ENCODE peak calls at places on chromosomes 16 and 17, in seven cellular contexts. One of them, this sample, is unnamed.

GRCh38 chr16:66296591-66296990 is 69.9 kb upstream of the CDH5 start:
- DNase-seq in lung: no peak
- DNase-seq in GM06990: no peak
- DNase-seq in fibroblast of lung: no peak
- DNase-seq in kidney: peak; percentile 40
- DNase-seq in tibial artery: no peak
- DNase-seq in colonic mucosa: no peak
- DNase-seq in this sample: no peak

GRCh38 chr17:15404116-15404730 is 62.8 kb upstream of the TEKT3 start:
- DNase-seq in lung: no peak
- DNase-seq in GM06990: no peak
- DNase-seq in fibroblast of lung: peak; percentile 21
- DNase-seq in kidney: no peak
- DNase-seq in tibial artery: no peak
- DNase-seq in colonic mucosa: no peak
- DNase-seq in this sample: no peak

GRCh38 chr16:22300427-22301071 is 3.3 kb downstream of the POLR3E start:
- DNase-seq in lung: peak; percentile 42
- DNase-seq in GM06990: no peak
- DNase-seq in fibroblast of lung: peak; percentile 67
- DNase-seq in kidney: no peak
- DNase-seq in tibial artery: no peak
- DNase-seq in colonic mucosa: peak; percentile 62
- DNase-seq in this sample: peak; percentile 7

GRCh38 chr17:7631398-7632380 is 1.8 kb downstream of the SHBG start:
- DNase-seq in lung: no peak
- DNase-seq in GM06990: no peak
- DNase-seq in fibroblast of lung: no peak
- DNase-seq in kidney: no peak
- DNase-seq in tibial artery: no peak
- DNase-seq in colonic mucosa: no peak
- DNase-seq in this sample: no peak

GRCh38 chr17:59427996-59428395 is 96.5 kb downstream of the YPEL2 start:
- DNase-seq in lung: no peak
- DNase-seq in GM06990: no peak
- DNase-seq in fibroblast of lung: no peak
- DNase-seq in kidney: no peak
- DNase-seq in tibial artery: no peak
- DNase-seq in colonic mucosa: no peak
- DNase-seq in this sample: no peak

GRCh38 chr17:57551321-57552079 is 193.6 kb downstream of the CCDC182 start:
- DNase-seq in lung: no peak
- DNase-seq in GM06990: peak; percentile 79
- DNase-seq in fibroblast of lung: no peak
- DNase-seq in kidney: peak; percentile 81
- DNase-seq in tibial artery: no peak
- DNase-seq in colonic mucosa: peak; percentile 32
- DNase-seq in this sample: no peak

GRCh38 chr16:70582280-70582978 is 58.8 kb downstream of the SF3B3 start:
- DNase-seq in lung: no peak
- DNase-seq in GM06990: no peak
- DNase-seq in fibroblast of lung: no peak
- DNase-seq in kidney: no peak
- DNase-seq in tibial artery: no peak
- DNase-seq in colonic mucosa: no peak
- DNase-seq in this sample: no peak

GRCh38 chr16:1167276-1168107 is 14.6 kb downstream of the CACNA1H start:
- DNase-seq in lung: peak; percentile 34
- DNase-seq in GM06990: no peak
- DNase-seq in fibroblast of lung: no peak
- DNase-seq in kidney: peak; percentile 93
- DNase-seq in tibial artery: no peak
- DNase-seq in colonic mucosa: no peak
- DNase-seq in this sample: no peak

GRCh38 chr16:59941581-59941980 is 1207.5 kb upstream of the GOT2 start:
- DNase-seq in lung: no peak
- DNase-seq in GM06990: no peak
- DNase-seq in fibroblast of lung: no peak
- DNase-seq in kidney: no peak
- DNase-seq in tibial artery: no peak
- DNase-seq in colonic mucosa: no peak
- DNase-seq in this sample: no peak

GRCh38 chr17:55304171-55304859 is 39.6 kb downstream of the HLF start:
- DNase-seq in lung: no peak
- DNase-seq in GM06990: no peak
- DNase-seq in fibroblast of lung: no peak
- DNase-seq in kidney: no peak
- DNase-seq in tibial artery: no peak
- DNase-seq in colonic mucosa: no peak
- DNase-seq in this sample: no peak

GRCh38 chr17:27764589-27764988 is 35.7 kb downstream of the NOS2 start:
- DNase-seq in lung: no peak
- DNase-seq in GM06990: no peak
- DNase-seq in fibroblast of lung: no peak
- DNase-seq in kidney: no peak
- DNase-seq in tibial artery: no peak
- DNase-seq in colonic mucosa: no peak
- DNase-seq in this sample: no peak

GRCh38 chr17:61540870-61541269 is 50.1 kb downstream of the NACA2 start:
- DNase-seq in lung: no peak
- DNase-seq in GM06990: no peak
- DNase-seq in fibroblast of lung: no peak
- DNase-seq in kidney: no peak
- DNase-seq in tibial artery: no peak
- DNase-seq in colonic mucosa: no peak
- DNase-seq in this sample: no peak

GRCh38 chr17:81371910-81372760 is 23.1 kb upstream of the BAHCC1 start:
- DNase-seq in lung: no peak
- DNase-seq in GM06990: no peak
- DNase-seq in fibroblast of lung: peak; percentile 52
- DNase-seq in kidney: peak; percentile 83
- DNase-seq in tibial artery: no peak
- DNase-seq in colonic mucosa: no peak
- DNase-seq in this sample: no peak

GRCh38 chr17:67071595-67071994 is 27.2 kb downstream of the CACNG1 start:
- DNase-seq in lung: no peak
- DNase-seq in GM06990: no peak
- DNase-seq in fibroblast of lung: no peak
- DNase-seq in kidney: no peak
- DNase-seq in tibial artery: no peak
- DNase-seq in colonic mucosa: no peak
- DNase-seq in this sample: no peak

GRCh38 chr17:27339836-27340550 is 46.1 kb downstream of the WSB1 start:
- DNase-seq in lung: no peak
- DNase-seq in GM06990: peak; percentile 60
- DNase-seq in fibroblast of lung: no peak
- DNase-seq in kidney: no peak
- DNase-seq in tibial artery: peak; percentile 33
- DNase-seq in colonic mucosa: no peak
- DNase-seq in this sample: no peak

GRCh38 chr17:57605734-57606105 is 139.4 kb downstream of the CCDC182 start:
- DNase-seq in lung: no peak
- DNase-seq in GM06990: no peak
- DNase-seq in fibroblast of lung: no peak
- DNase-seq in kidney: no peak
- DNase-seq in tibial artery: peak; percentile 42
- DNase-seq in colonic mucosa: no peak
- DNase-seq in this sample: no peak

GRCh38 chr16:54447606-54448440 is 161.2 kb upstream of the IRX3 start:
- DNase-seq in lung: no peak
- DNase-seq in GM06990: no peak
- DNase-seq in fibroblast of lung: peak; percentile 70
- DNase-seq in kidney: no peak
- DNase-seq in tibial artery: no peak
- DNase-seq in colonic mucosa: no peak
- DNase-seq in this sample: peak; percentile 70

GRCh38 chr16:17235147-17235817 is 235.5 kb downstream of the XYLT1 start:
- DNase-seq in lung: no peak
- DNase-seq in GM06990: no peak
- DNase-seq in fibroblast of lung: no peak
- DNase-seq in kidney: no peak
- DNase-seq in tibial artery: no peak
- DNase-seq in colonic mucosa: no peak
- DNase-seq in this sample: no peak

GRCh38 chr17:77786740-77787505 is 171.6 kb upstream of the TNRC6C start:
- DNase-seq in lung: no peak
- DNase-seq in GM06990: no peak
- DNase-seq in fibroblast of lung: no peak
- DNase-seq in kidney: peak; percentile 59
- DNase-seq in tibial artery: no peak
- DNase-seq in colonic mucosa: no peak
- DNase-seq in this sample: no peak

GRCh38 chr17:4533522-4534502 is 21.4 kb downstream of the MYBBP1A start:
- DNase-seq in lung: no peak
- DNase-seq in GM06990: peak; percentile 24
- DNase-seq in fibroblast of lung: no peak
- DNase-seq in kidney: peak; percentile 82
- DNase-seq in tibial artery: no peak
- DNase-seq in colonic mucosa: peak; percentile 43
- DNase-seq in this sample: no peak

GRCh38 chr17:44940321-44940720 is 7.3 kb downstream of the KIF18B start:
- DNase-seq in lung: no peak
- DNase-seq in GM06990: no peak
- DNase-seq in fibroblast of lung: no peak
- DNase-seq in kidney: no peak
- DNase-seq in tibial artery: no peak
- DNase-seq in colonic mucosa: no peak
- DNase-seq in this sample: no peak

GRCh38 chr17:55668581-55668980 is 54.1 kb downstream of the TMEM100 start:
- DNase-seq in lung: no peak
- DNase-seq in GM06990: no peak
- DNase-seq in fibroblast of lung: no peak
- DNase-seq in kidney: no peak
- DNase-seq in tibial artery: no peak
- DNase-seq in colonic mucosa: no peak
- DNase-seq in this sample: no peak

GRCh38 chr17:41434313-41434895 is 6.4 kb downstream of the KRT38 start:
- DNase-seq in lung: no peak
- DNase-seq in GM06990: no peak
- DNase-seq in fibroblast of lung: no peak
- DNase-seq in kidney: no peak
- DNase-seq in tibial artery: no peak
- DNase-seq in colonic mucosa: no peak
- DNase-seq in this sample: no peak

GRCh38 chr16:80265624-80266306 is 275.0 kb upstream of the DYNLRB2 start:
- DNase-seq in lung: no peak
- DNase-seq in GM06990: no peak
- DNase-seq in fibroblast of lung: no peak
- DNase-seq in kidney: no peak
- DNase-seq in tibial artery: no peak
- DNase-seq in colonic mucosa: peak; percentile 42
- DNase-seq in this sample: peak; percentile 37
- H3K4me3 ChIP-seq in lung: no peak overlapping the region
- H3K4me3 ChIP-seq in GM06990: no peak overlapping the region
- H3K4me3 ChIP-seq in fibroblast of lung: no peak overlapping the region
- H3K4me3 ChIP-seq in kidney: no peak overlapping the region
- H3K4me3 ChIP-seq in tibial artery: no peak overlapping the region
- H3K4me3 ChIP-seq in colonic mucosa: no peak overlapping the region
- H3K4me3 ChIP-seq in this sample: no peak overlapping the region

DNA sequence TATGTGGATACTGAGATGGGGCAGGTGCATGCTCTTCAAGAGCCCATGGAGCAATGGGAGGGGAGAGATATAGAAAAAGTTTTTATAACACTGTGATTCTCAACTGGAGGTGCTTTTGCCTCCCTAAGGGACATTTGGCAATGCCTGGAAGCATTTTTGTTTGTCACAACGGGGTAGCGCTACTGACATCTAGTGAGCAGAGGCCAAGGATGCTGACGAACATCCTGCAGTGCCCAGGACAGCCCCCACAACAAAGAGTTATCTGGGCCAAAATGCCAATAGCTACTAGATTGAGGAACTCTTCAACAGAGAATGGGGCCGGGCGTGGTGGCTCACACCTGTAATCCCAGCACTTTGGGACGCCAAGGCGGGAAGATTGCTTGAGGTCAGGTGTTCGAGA is 67.2 kb upstream of the CLEC3A start:
- DNase-seq in lung: no peak
- DNase-seq in GM06990: no peak
- DNase-seq in fibroblast of lung: no peak
- DNase-seq in kidney: no peak
- DNase-seq in tibial artery: no peak
- DNase-seq in colonic mucosa: no peak
- DNase-seq in this sample: no peak
- TF ChIP-seq CTCF in lung: no peak
- TF ChIP-seq CTCF in GM06990: no peak
- TF ChIP-seq CTCF in fibroblast of lung: peak; percentile 3
- TF ChIP-seq CTCF in kidney: no peak
- TF ChIP-seq CTCF in tibial artery: no peak
- TF ChIP-seq CTCF in colonic mucosa: no peak
- TF ChIP-seq CTCF in this sample: no peak

GRCh38 chr17:63476857-63477470 is at the start of gene ACE:
- DNase-seq in lung: no peak
- DNase-seq in GM06990: peak; percentile 39
- DNase-seq in fibroblast of lung: no peak
- DNase-seq in kidney: no peak
- DNase-seq in tibial artery: no peak
- DNase-seq in colonic mucosa: peak; percentile 84
- DNase-seq in this sample: no peak
- H3K4me3 ChIP-seq in lung: peak within 1 kb of the TSS; percentile 44
- H3K4me3 ChIP-seq in GM06990: peak within 1 kb of the TSS; percentile 44
- H3K4me3 ChIP-seq in fibroblast of lung: peak within 1 kb of the TSS; percentile 18
- H3K4me3 ChIP-seq in kidney: peak within 1 kb of the TSS; percentile 28
- H3K4me3 ChIP-seq in tibial artery: peak within 1 kb of the TSS; percentile 42
- H3K4me3 ChIP-seq in colonic mucosa: peak within 1 kb of the TSS; percentile 65
- H3K4me3 ChIP-seq in this sample: peak within 1 kb of the TSS; percentile 45

GRCh38 chr16:86823125-86823524 is 244.8 kb downstream of the FOXL1 start:
- DNase-seq in lung: no peak
- DNase-seq in GM06990: no peak
- DNase-seq in fibroblast of lung: no peak
- DNase-seq in kidney: no peak
- DNase-seq in tibial artery: no peak
- DNase-seq in colonic mucosa: no peak
- DNase-seq in this sample: no peak

GRCh38 chr16:86818701-86819522 is 240.6 kb downstream of the FOXL1 start:
- DNase-seq in lung: no peak
- DNase-seq in GM06990: no peak
- DNase-seq in fibroblast of lung: no peak
- DNase-seq in kidney: no peak
- DNase-seq in tibial artery: no peak
- DNase-seq in colonic mucosa: no peak
- DNase-seq in this sample: no peak

GRCh38 chr16:86816930-86817625 is 238.7 kb downstream of the FOXL1 start:
- DNase-seq in lung: no peak
- DNase-seq in GM06990: no peak
- DNase-seq in fibroblast of lung: no peak
- DNase-seq in kidney: no peak
- DNase-seq in tibial artery: no peak
- DNase-seq in colonic mucosa: no peak
- DNase-seq in this sample: no peak

GRCh38 chr16:86821933-86822332 is 243.6 kb downstream of the FOXL1 start:
- DNase-seq in lung: no peak
- DNase-seq in GM06990: no peak
- DNase-seq in fibroblast of lung: no peak
- DNase-seq in kidney: no peak
- DNase-seq in tibial artery: no peak
- DNase-seq in colonic mucosa: no peak
- DNase-seq in this sample: no peak

GRCh38 chr16:86819523-86819887 is 241.2 kb downstream of the FOXL1 start:
- DNase-seq in lung: no peak
- DNase-seq in GM06990: no peak
- DNase-seq in fibroblast of lung: peak; percentile 12
- DNase-seq in kidney: no peak
- DNase-seq in tibial artery: no peak
- DNase-seq in colonic mucosa: no peak
- DNase-seq in this sample: no peak
- TF ChIP-seq CTCF in lung: no peak
- TF ChIP-seq CTCF in GM06990: no peak
- TF ChIP-seq CTCF in fibroblast of lung: peak; percentile 52
- TF ChIP-seq CTCF in kidney: peak; percentile 3
- TF ChIP-seq CTCF in tibial artery: no peak
- TF ChIP-seq CTCF in colonic mucosa: no peak
- TF ChIP-seq CTCF in this sample: peak; percentile 38